ENCODE peak calls at places on chromosomes 7 and 10, in six cellular contexts. F, X, S, Y, A and Q are unnamed samples.

GRCh38 chr10:77325233-77325537 is 312.4 kb downstream of the KCNMA1 start:
- DNase-seq in A (no peak), X (no peak), S (no peak), Y (no peak), F (no peak), Q (no peak)

GRCh38 chr10:7054915-7055314 is 355.9 kb downstream of the SFMBT2 start:
- DNase-seq in Y (peak), S (peak), A (no peak), F (no peak), X (peak), Q (peak)

GRCh38 chr7:65554-65953 is 126.8 kb upstream of the FAM20C start:
- DNase-seq in A (peak), S (no peak), Y (no peak), F (no peak), X (no peak), Q (no peak)

GRCh38 chr7:143318661-143319060 is 2.8 kb downstream of the CLCN1 start:
- DNase-seq in F (peak), S (no peak), A (peak), Y (no peak), X (no peak), Q (peak)

GRCh38 chr10:77086081-77086480 is 551.5 kb downstream of the KCNMA1 start:
- DNase-seq in X (no peak), Y (no peak), F (no peak), S (no peak), A (no peak), Q (no peak)

GRCh38 chr7:27242580-27243339 is at the start of gene EVX1:
- DNase-seq in A (no peak), X (no peak), S (no peak), Y (no peak), F (no peak), Q (no peak)

GRCh38 chr10:73892314-73893080 is 18.1 kb upstream of the CAMK2G start:
- DNase-seq in S (no peak), Y (no peak), A (peak), X (peak), F (no peak), Q (no peak)

GRCh38 chr10:3987142-3987974 is 202.3 kb upstream of the KLF6 start:
- DNase-seq in Y (no peak), S (no peak), F (no peak), A (peak), X (peak), Q (no peak)

GRCh38 chr10:3131098-3131497 is 41.5 kb downstream of the PITRM1 start:
- DNase-seq in Y (no peak), S (no peak), F (peak), A (no peak), X (peak), Q (no peak)

GRCh38 chr7:3573151-3573550 is 272.1 kb downstream of the SDK1 start:
- DNase-seq in X (no peak), S (no peak), Y (no peak), A (no peak), F (no peak), Q (no peak)

GRCh38 chr10:74213019-74213418 is 62.0 kb downstream of the ADK start:
- DNase-seq in S (no peak), X (no peak), Y (no peak), F (no peak), A (no peak), Q (no peak)

GRCh38 chr7:38229386-38229785 is 44.0 kb downstream of the TARP start:
- DNase-seq in Y (no peak), A (peak), X (peak), F (no peak), S (no peak), Q (no peak)

GRCh38 chr7:114048386-114049235 is 129.8 kb upstream of the PPP1R3A start:
- DNase-seq in S (no peak), Y (peak), F (peak), A (peak), X (peak), Q (no peak)

GRCh38 chr10:49058341-49059255 is 56.7 kb downstream of the VSTM4 start:
- DNase-seq in S (no peak), X (no peak), A (peak), F (no peak), Y (no peak), Q (no peak)

GRCh38 chr10:100303724-100304319 is 17.3 kb upstream of the BLOC1S2 start:
- DNase-seq in X (peak), F (peak), Y (peak), A (peak), S (peak), Q (peak)

GRCh38 chr10:23533212-23533611 is 94.3 kb downstream of the OTUD1 start:
- DNase-seq in Y (no peak), X (no peak), S (no peak), F (no peak), A (no peak), Q (no peak)

GRCh38 chr10:43254881-43255643 is 11.8 kb downstream of the RASGEF1A start:
- DNase-seq in X (no peak), F (no peak), A (no peak), S (no peak), Y (no peak), Q (no peak)

GRCh38 chr10:60536529-60537114 is 146.9 kb upstream of the ANK3 start:
- DNase-seq in A (peak), Y (no peak), X (peak), S (no peak), F (no peak), Q (no peak)

GRCh38 chr7:20362574-20363253 is 32.0 kb downstream of the ITGB8 start:
- DNase-seq in X (no peak), F (no peak), S (no peak), Y (no peak), A (no peak), Q (no peak)

GRCh38 chr7:2017914-2018785 is 214.6 kb downstream of the MAD1L1 start:
- DNase-seq in S (no peak), Y (no peak), F (no peak), A (no peak), X (no peak), Q (no peak)

GRCh38 chr10:96830511-96831199 is 1.4 kb upstream of the LCOR start:
- DNase-seq in S (peak), Y (peak), A (peak), F (peak), X (peak), Q (peak)

GRCh38 chr7:1040790-1041189 is 3.6 kb upstream of the GPR146 start:
- DNase-seq in Y (peak), S (no peak), A (peak), F (peak), X (no peak), Q (no peak)

GRCh38 chr10:93475871-93476270 is 6.3 kb downstream of the MYOF start:
- DNase-seq in F (no peak), A (peak), Y (no peak), X (peak), S (no peak), Q (peak)

GRCh38 chr10:132423966-132424847 is 27.2 kb downstream of the PWWP2B start:
- DNase-seq in Y (no peak), F (no peak), X (no peak), S (no peak), A (no peak), Q (no peak)

GRCh38 chr7:135160098-135160857 is 10.2 kb downstream of the CYREN start:
- DNase-seq in Y (peak), X (peak), A (no peak), F (no peak), S (peak), Q (peak)

GRCh38 chr10:28043941-28044340 is 45.1 kb upstream of the ODAD2 start:
- DNase-seq in Y (no peak), F (no peak), S (no peak), X (no peak), A (no peak), Q (no peak)

GRCh38 chr7:123537026-123537642 is 2.7 kb upstream of the IQUB start:
- DNase-seq in F (peak), A (no peak), Y (peak), X (peak), S (peak), Q (peak)

GRCh38 chr10:11176746-11177145 is 159.1 kb downstream of the CELF2 start:
- DNase-seq in X (no peak), F (no peak), S (peak), A (no peak), Y (no peak), Q (peak)

GRCh38 chr7:36475371-36475770 is 85.7 kb downstream of the ANLN start:
- DNase-seq in X (no peak), S (peak), F (no peak), Y (no peak), A (no peak), Q (no peak)